ENCODE peak calls at places on chromosomes 1 and 21, in four cellular contexts. F is RWPE1, J is kidney, C is heart right ventricle. V is an unnamed sample.

GRCh38 chr1:93964096-93964776 is 55.0 kb upstream of the GCLM start:
- DNase-seq in F (no peak), J (no peak), C (no peak), V (no peak)

GRCh38 chr1:161792740-161793139 is 26.6 kb downstream of the ATF6 start:
- DNase-seq in F (peak), J (no peak), C (no peak), V (peak)

GRCh38 chr1:92538413-92539061 is 51.8 kb upstream of the GFI1 start:
- DNase-seq in F (no peak), J (no peak), C (no peak), V (no peak)

GRCh38 chr1:110880708-110881374 is 7.9 kb downstream of the CD53 start:
- DNase-seq in F (no peak), J (no peak), C (no peak), V (peak)

GRCh38 chr1:20282544-20282943 is 8.1 kb upstream of the VWA5B1 start:
- DNase-seq in F (no peak), J (no peak), C (peak), V (no peak)

GRCh38 chr1:31196685-31197084 is 43.0 kb downstream of the NKAIN1 start:
- DNase-seq in F (peak), J (no peak), C (no peak), V (peak)

GRCh38 chr1:31764307-31765040 is at the start of gene ADGRB2:
- DNase-seq in F (no peak), J (no peak), C (no peak), V (no peak)

GRCh38 chr1:248918126-248918525 is 12.1 kb downstream of the PGBD2 start:
- DNase-seq in F (no peak), J (no peak), C (no peak), V (no peak)

GRCh38 chr21:35265170-35265877 is 216.2 kb upstream of the RUNX1 start:
- DNase-seq in F (peak), J (no peak), C (no peak), V (peak)

GRCh38 chr1:61043010-61043820 is 39.1 kb upstream of the NFIA start:
- DNase-seq in F (peak), J (peak), C (peak), V (no peak)

GRCh38 chr1:3193811-3194210 is 124.8 kb downstream of the PRDM16 start:
- DNase-seq in F (no peak), J (no peak), C (no peak), V (no peak)

GRCh38 chr1:159868766-159869165 is 6.3 kb upstream of the VSIG8 start:
- DNase-seq in F (no peak), J (no peak), C (no peak), V (no peak)

GRCh38 chr1:159869173-159869572 is 6.7 kb upstream of the VSIG8 start:
- DNase-seq in F (peak), J (no peak), C (no peak), V (peak)

GRCh38 chr1:159870704-159871103 is 8.2 kb upstream of the VSIG8 start:
- DNase-seq in F (no peak), J (no peak), C (no peak), V (no peak)

GRCh38 chr1:159867322-159868064 is 5.0 kb upstream of the VSIG8 start:
- DNase-seq in F (peak), J (peak), C (no peak), V (peak)

GRCh38 chr1:159869607-159870006 is 7.2 kb upstream of the VSIG8 start:
- DNase-seq in F (no peak), J (no peak), C (no peak), V (no peak)
- H3K27ac ChIP-seq in F (peak), J (no peak), C (no peak), V (peak)

GRCh38 chr1:116224111-116224510 is 112.9 kb downstream of the MAB21L3 start:
- DNase-seq in F (no peak), J (no peak), C (no peak), V (no peak)
- H3K27ac ChIP-seq in F (no peak), J (no peak), C (no peak), V (no peak)

GRCh38 chr21:41678944-41679343 is 87.9 kb downstream of the RIPK4 start:
- DNase-seq in F (peak), J (peak), C (peak), V (peak)
- H3K27ac ChIP-seq in F (peak), J (peak), C (no peak), V (peak)

DNA sequence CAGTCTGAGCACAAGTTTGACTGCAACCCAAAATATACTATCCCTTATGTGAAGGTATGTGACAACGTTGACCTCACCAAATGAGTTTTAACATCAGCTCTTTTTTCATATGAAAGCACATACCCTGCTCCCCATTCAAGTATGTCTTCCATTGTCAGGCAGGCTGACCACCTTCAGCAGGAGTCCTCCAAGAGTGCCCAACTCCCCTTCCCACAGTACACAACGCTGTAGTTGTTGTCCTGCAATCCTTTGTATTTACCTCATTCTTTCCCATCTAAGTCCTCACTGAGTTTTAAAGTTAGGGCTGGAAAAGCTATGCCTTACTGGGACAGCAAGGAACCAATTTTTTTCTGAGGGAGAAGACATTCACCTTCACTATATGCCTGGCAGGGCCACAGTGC is 14.7 kb downstream of the SFPQ start:
- DNase-seq in F (no peak), J (no peak), C (no peak), V (no peak)
- H3K27ac ChIP-seq in F (no peak), J (no peak), C (no peak), V (no peak)

GRCh38 chr1:214640431-214641213 is 37.6 kb downstream of the CENPF start:
- DNase-seq in F (no peak), J (no peak), C (no peak), V (no peak)

GRCh38 chr1:214645712-214646111 is 42.7 kb downstream of the CENPF start:
- DNase-seq in F (no peak), J (no peak), C (no peak), V (no peak)

GRCh38 chr1:214641214-214641895 is 38.4 kb downstream of the CENPF start:
- DNase-seq in F (no peak), J (no peak), C (no peak), V (no peak)

GRCh38 chr1:214638997-214639396 is 36.0 kb downstream of the CENPF start:
- DNase-seq in F (no peak), J (no peak), C (no peak), V (no peak)

DNA sequence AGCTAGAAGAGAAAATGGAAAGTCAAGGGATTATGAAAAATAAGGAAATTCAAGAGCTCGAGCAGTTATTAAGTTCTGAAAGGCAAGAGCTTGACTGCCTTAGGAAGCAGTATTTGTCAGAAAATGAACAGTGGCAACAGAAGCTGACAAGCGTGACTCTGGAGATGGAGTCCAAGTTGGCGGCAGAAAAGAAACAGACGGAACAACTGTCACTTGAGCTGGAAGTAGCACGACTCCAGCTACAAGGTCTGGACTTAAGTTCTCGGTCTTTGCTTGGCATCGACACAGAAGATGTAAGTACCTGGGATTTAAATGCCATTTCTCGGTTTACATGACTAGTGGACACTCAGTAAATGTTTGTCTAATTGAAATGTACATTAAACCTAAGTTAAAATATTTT is 40.0 kb downstream of the CENPF start:
- DNase-seq in F (no peak), J (no peak), C (no peak), V (no peak)
- H3K27ac ChIP-seq in F (no peak), J (no peak), C (no peak), V (no peak)

GRCh38 chr1:46203738-46204405 is 738 bp downstream of the LURAP1 start:
- DNase-seq in F (no peak), J (no peak), C (no peak), V (no peak)
- H3K27ac ChIP-seq in F (peak), J (peak), C (peak), V (peak)

DNA sequence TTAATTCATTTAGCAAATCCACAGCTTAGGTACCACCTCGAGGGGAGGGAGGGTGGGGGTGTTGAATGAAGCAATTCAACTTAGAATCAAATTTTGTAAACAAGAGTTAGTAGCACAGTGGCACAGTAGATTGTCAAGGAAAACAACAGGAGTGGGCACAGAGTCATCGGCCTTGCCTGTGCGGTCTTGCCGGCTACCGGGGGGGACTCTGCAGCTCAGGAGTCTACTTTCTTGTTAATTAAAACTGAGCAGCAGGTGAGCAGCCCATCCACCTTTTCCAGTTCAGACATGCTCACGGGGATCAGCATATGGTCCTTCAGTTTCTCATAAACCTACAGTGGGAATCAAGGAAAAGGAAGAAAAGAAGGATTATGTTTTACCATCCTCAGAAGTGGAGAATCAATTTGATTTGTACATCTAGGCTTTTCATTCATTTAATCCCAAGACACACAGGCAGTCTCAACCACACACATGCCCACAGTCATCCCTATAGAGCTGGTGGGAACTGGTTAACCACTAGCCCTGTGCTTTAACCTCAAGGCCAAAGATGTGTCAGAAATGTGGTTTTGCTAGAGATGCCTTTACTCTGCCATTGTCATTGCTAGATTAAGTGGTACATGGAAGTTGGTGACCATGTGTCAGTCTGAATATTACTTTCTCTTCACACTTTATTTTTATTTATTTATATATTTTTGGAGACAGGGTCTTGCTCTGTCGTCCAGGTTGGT is 45.0 kb upstream of the BCL10 start:
- DNase-seq in F (no peak), J (no peak), C (no peak), V (no peak)
- H3K27ac ChIP-seq in F (no peak), J (no peak), C (no peak), V (peak)

DNA sequence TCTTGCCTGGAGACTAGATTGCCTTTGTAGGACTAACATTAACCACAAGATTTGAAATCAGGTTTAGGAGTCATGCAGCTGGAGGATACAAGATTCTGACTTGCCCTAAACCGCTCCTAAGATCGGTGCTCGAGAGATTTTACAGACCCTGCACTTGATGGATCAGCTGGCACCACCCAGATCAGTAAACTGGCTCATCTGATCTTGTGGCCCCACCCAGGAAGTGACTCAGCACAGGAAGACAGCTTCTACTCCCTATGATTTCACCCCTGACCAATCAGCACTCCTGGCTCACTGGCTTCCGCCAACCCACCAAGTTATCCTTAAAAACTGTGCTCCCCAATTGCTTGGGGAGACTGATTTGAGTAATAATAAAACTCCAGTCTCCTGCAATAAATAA is 878 bp upstream of the CATSPERE start:
- DNase-seq in F (no peak), J (no peak), C (no peak), V (no peak)
- H3K27ac ChIP-seq in F (peak), J (no peak), C (no peak), V (peak)

V was measured in epithelial cell of prostate.